ENCODE peak calls at places on chromosomes 4 and X, in ten cellular contexts. One of them, this sample, is unnamed.

GRCh38 chr4:168383510-168383909 is 65.0 kb upstream of the DDX60 start:
- DNase-seq in fibroblast of lung: no peak
- DNase-seq in Peyer's patch: no peak
- DNase-seq in CD4-positive, alpha-beta memory T cell: no peak
- DNase-seq in colonic mucosa: no peak
- DNase-seq in H1: no peak
- DNase-seq in OCI-LY7: no peak
- DNase-seq in WERI-Rb-1: no peak
- DNase-seq in SJSA1: no peak
- DNase-seq in uterus: no peak
- DNase-seq in this sample: no peak

GRCh38 chr4:166594326-166594946 is 639.9 kb downstream of the SPOCK3 start:
- DNase-seq in fibroblast of lung: peak; percentile 43
- DNase-seq in Peyer's patch: no peak
- DNase-seq in CD4-positive, alpha-beta memory T cell: no peak
- DNase-seq in colonic mucosa: peak; percentile 31
- DNase-seq in H1: peak; percentile 54
- DNase-seq in OCI-LY7: peak; percentile 0
- DNase-seq in WERI-Rb-1: peak; percentile 70
- DNase-seq in SJSA1: no peak
- DNase-seq in uterus: no peak
- DNase-seq in this sample: peak; percentile 63

GRCh38 chr4:110769578-110769977 is 146.7 kb upstream of the PITX2 start:
- DNase-seq in fibroblast of lung: no peak
- DNase-seq in Peyer's patch: no peak
- DNase-seq in CD4-positive, alpha-beta memory T cell: no peak
- DNase-seq in colonic mucosa: no peak
- DNase-seq in H1: no peak
- DNase-seq in OCI-LY7: no peak
- DNase-seq in WERI-Rb-1: no peak
- DNase-seq in SJSA1: no peak
- DNase-seq in uterus: no peak
- DNase-seq in this sample: no peak

GRCh38 chrX:75115707-75116413 is 40.2 kb downstream of the ABCB7 start:
- DNase-seq in fibroblast of lung: no peak
- DNase-seq in Peyer's patch: no peak
- DNase-seq in CD4-positive, alpha-beta memory T cell: no peak
- DNase-seq in colonic mucosa: no peak
- DNase-seq in H1: no peak
- DNase-seq in OCI-LY7: no peak
- DNase-seq in WERI-Rb-1: no peak
- DNase-seq in SJSA1: no peak
- DNase-seq in uterus: no peak
- DNase-seq in this sample: no peak

GRCh38 chrX:56766554-56767412 is 37.7 kb downstream of the NBDY start:
- DNase-seq in fibroblast of lung: peak; percentile 62
- DNase-seq in Peyer's patch: no peak
- DNase-seq in CD4-positive, alpha-beta memory T cell: peak; percentile 31
- DNase-seq in colonic mucosa: peak; percentile 33
- DNase-seq in H1: peak; percentile 6
- DNase-seq in OCI-LY7: no peak
- DNase-seq in WERI-Rb-1: no peak
- DNase-seq in SJSA1: no peak
- DNase-seq in uterus: no peak
- DNase-seq in this sample: no peak

GRCh38 chr4:169765845-169766244 is 8.1 kb upstream of the HPF1 start:
- DNase-seq in fibroblast of lung: no peak
- DNase-seq in Peyer's patch: no peak
- DNase-seq in CD4-positive, alpha-beta memory T cell: no peak
- DNase-seq in colonic mucosa: no peak
- DNase-seq in H1: peak; percentile 10
- DNase-seq in OCI-LY7: no peak
- DNase-seq in WERI-Rb-1: no peak
- DNase-seq in SJSA1: no peak
- DNase-seq in uterus: no peak
- DNase-seq in this sample: no peak

GRCh38 chr4:28435346-28435745 is 1574.7 kb downstream of the STIM2 start:
- DNase-seq in fibroblast of lung: no peak
- DNase-seq in Peyer's patch: no peak
- DNase-seq in CD4-positive, alpha-beta memory T cell: no peak
- DNase-seq in colonic mucosa: no peak
- DNase-seq in H1: no peak
- DNase-seq in OCI-LY7: no peak
- DNase-seq in WERI-Rb-1: no peak
- DNase-seq in SJSA1: no peak
- DNase-seq in uterus: no peak
- DNase-seq in this sample: no peak

GRCh38 chr4:15836362-15836761 is 58.2 kb downstream of the CD38 start:
- DNase-seq in fibroblast of lung: no peak
- DNase-seq in Peyer's patch: no peak
- DNase-seq in CD4-positive, alpha-beta memory T cell: no peak
- DNase-seq in colonic mucosa: no peak
- DNase-seq in H1: no peak
- DNase-seq in OCI-LY7: no peak
- DNase-seq in WERI-Rb-1: no peak
- DNase-seq in SJSA1: no peak
- DNase-seq in uterus: no peak
- DNase-seq in this sample: no peak

GRCh38 chr4:80811413-80811812 is 219.1 kb upstream of the BMP3 start:
- DNase-seq in fibroblast of lung: no peak
- DNase-seq in Peyer's patch: no peak
- DNase-seq in CD4-positive, alpha-beta memory T cell: no peak
- DNase-seq in colonic mucosa: no peak
- DNase-seq in H1: no peak
- DNase-seq in OCI-LY7: no peak
- DNase-seq in WERI-Rb-1: no peak
- DNase-seq in SJSA1: no peak
- DNase-seq in uterus: no peak
- DNase-seq in this sample: no peak

GRCh38 chr4:125388653-125389052 is 73.9 kb downstream of the FAT4 start:
- DNase-seq in fibroblast of lung: peak; percentile 86
- DNase-seq in Peyer's patch: no peak
- DNase-seq in CD4-positive, alpha-beta memory T cell: no peak
- DNase-seq in colonic mucosa: no peak
- DNase-seq in H1: no peak
- DNase-seq in OCI-LY7: no peak
- DNase-seq in WERI-Rb-1: no peak
- DNase-seq in SJSA1: peak; percentile 66
- DNase-seq in uterus: no peak
- DNase-seq in this sample: no peak

GRCh38 chrX:373641-374471 is 12.9 kb downstream of the PPP2R3B start:
- DNase-seq in fibroblast of lung: peak; percentile 56
- DNase-seq in Peyer's patch: no peak
- DNase-seq in CD4-positive, alpha-beta memory T cell: peak; percentile 12
- DNase-seq in colonic mucosa: no peak
- DNase-seq in H1: peak; percentile 85
- DNase-seq in OCI-LY7: peak; percentile 78
- DNase-seq in WERI-Rb-1: peak; percentile 66
- DNase-seq in SJSA1: no peak
- DNase-seq in uterus: no peak
- DNase-seq in this sample: no peak

GRCh38 chr4:36392916-36393315 is 111.5 kb downstream of the DTHD1 start:
- DNase-seq in fibroblast of lung: peak; percentile 7
- DNase-seq in Peyer's patch: no peak
- DNase-seq in CD4-positive, alpha-beta memory T cell: no peak
- DNase-seq in colonic mucosa: no peak
- DNase-seq in H1: no peak
- DNase-seq in OCI-LY7: no peak
- DNase-seq in WERI-Rb-1: no peak
- DNase-seq in SJSA1: no peak
- DNase-seq in uterus: no peak
- DNase-seq in this sample: no peak

DNA sequence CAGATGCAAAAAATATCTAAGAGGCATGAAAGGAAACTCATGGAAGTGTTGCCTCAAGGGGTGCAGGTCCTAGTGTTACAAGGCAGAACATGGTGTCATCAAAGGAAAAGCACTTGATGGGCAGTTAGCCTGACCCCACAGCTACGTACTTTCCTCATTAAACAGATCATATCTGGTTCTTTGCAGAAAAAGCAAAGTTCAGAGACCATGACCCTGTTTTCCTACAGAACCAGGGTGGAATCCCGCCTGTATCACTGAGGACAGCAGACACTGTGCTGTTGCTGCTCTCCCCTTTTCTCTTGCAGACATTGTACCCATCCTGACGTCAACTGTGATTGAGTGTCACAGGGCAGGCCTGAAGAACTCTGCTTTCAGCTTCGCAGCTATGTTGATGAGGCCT is 91.7 kb downstream of the RFC1 start:
- DNase-seq in fibroblast of lung: no peak
- DNase-seq in Peyer's patch: no peak
- DNase-seq in CD4-positive, alpha-beta memory T cell: no peak
- DNase-seq in colonic mucosa: no peak
- DNase-seq in H1: no peak
- DNase-seq in OCI-LY7: no peak
- DNase-seq in WERI-Rb-1: no peak
- DNase-seq in SJSA1: no peak
- DNase-seq in uterus: no peak
- DNase-seq in this sample: no peak
- H3K36me3 ChIP-seq in fibroblast of lung: no peaks in the 10 kb centered on the region
- H3K36me3 ChIP-seq in Peyer's patch: no peaks in the 10 kb centered on the region
- H3K36me3 ChIP-seq in CD4-positive, alpha-beta memory T cell: no peaks in the 10 kb centered on the region
- H3K36me3 ChIP-seq in colonic mucosa: no peaks in the 10 kb centered on the region
- H3K36me3 ChIP-seq in H1: peaks cover 7% of the 10 kb centered on the region
- H3K36me3 ChIP-seq in OCI-LY7: peaks cover 68% of the 10 kb centered on the region
- H3K36me3 ChIP-seq in WERI-Rb-1: peaks cover 48% of the 10 kb centered on the region
- H3K36me3 ChIP-seq in SJSA1: no peaks in the 10 kb centered on the region
- H3K36me3 ChIP-seq in uterus: no peaks in the 10 kb centered on the region
- H3K36me3 ChIP-seq in this sample: no peaks in the 10 kb centered on the region

DNA sequence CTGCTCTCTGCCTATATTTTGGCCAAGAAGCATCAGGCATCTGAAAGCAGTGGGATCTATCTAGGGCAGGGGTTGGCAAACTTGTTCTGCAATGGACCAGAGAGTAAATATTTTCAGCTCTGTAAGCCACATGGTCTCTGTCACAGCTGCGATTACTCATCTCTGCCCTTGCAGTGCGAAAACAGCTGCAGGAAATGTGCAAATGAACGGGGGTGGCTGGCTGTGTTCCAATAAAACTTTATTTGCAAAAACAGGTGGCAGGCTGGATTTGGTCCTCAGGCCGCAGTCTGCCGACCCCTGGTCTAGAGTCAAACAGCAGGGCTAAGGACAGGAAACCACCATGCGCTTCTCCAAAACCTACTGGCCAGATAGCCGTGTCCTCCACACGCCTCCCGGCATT is 48.6 kb downstream of the ACOX3 start:
- DNase-seq in fibroblast of lung: peak; percentile 87
- DNase-seq in Peyer's patch: no peak
- DNase-seq in CD4-positive, alpha-beta memory T cell: no peak
- DNase-seq in colonic mucosa: peak; percentile 53
- DNase-seq in H1: no peak
- DNase-seq in OCI-LY7: peak; percentile 89
- DNase-seq in WERI-Rb-1: no peak
- DNase-seq in SJSA1: peak; percentile 16
- DNase-seq in uterus: peak; percentile 61
- DNase-seq in this sample: no peak
- H3K27ac ChIP-seq in fibroblast of lung: peak overlapping the region; percentile 10
- H3K27ac ChIP-seq in Peyer's patch: no peak overlapping the region
- H3K27ac ChIP-seq in CD4-positive, alpha-beta memory T cell: no peak overlapping the region
- H3K27ac ChIP-seq in colonic mucosa: peak overlapping the region; percentile 13
- H3K27ac ChIP-seq in H1: no peak overlapping the region
- H3K27ac ChIP-seq in OCI-LY7: peak overlapping the region; percentile 79
- H3K27ac ChIP-seq in WERI-Rb-1: no peak overlapping the region
- H3K27ac ChIP-seq in SJSA1: no peak overlapping the region
- H3K27ac ChIP-seq in uterus: peak overlapping the region; percentile 77
- H3K27ac ChIP-seq in this sample: no peak overlapping the region

GRCh38 chr4:3134201-3134600 is 59.7 kb downstream of the HTT start:
- DNase-seq in fibroblast of lung: no peak
- DNase-seq in Peyer's patch: no peak
- DNase-seq in CD4-positive, alpha-beta memory T cell: no peak
- DNase-seq in colonic mucosa: no peak
- DNase-seq in H1: no peak
- DNase-seq in OCI-LY7: no peak
- DNase-seq in WERI-Rb-1: no peak
- DNase-seq in SJSA1: no peak
- DNase-seq in uterus: no peak
- DNase-seq in this sample: no peak

GRCh38 chr4:3128058-3128457 is 53.6 kb downstream of the HTT start:
- DNase-seq in fibroblast of lung: no peak
- DNase-seq in Peyer's patch: no peak
- DNase-seq in CD4-positive, alpha-beta memory T cell: no peak
- DNase-seq in colonic mucosa: no peak
- DNase-seq in H1: no peak
- DNase-seq in OCI-LY7: no peak
- DNase-seq in WERI-Rb-1: peak; percentile 61
- DNase-seq in SJSA1: no peak
- DNase-seq in uterus: no peak
- DNase-seq in this sample: no peak

GRCh38 chr4:3128976-3129375 is 54.5 kb downstream of the HTT start:
- DNase-seq in fibroblast of lung: peak; percentile 39
- DNase-seq in Peyer's patch: no peak
- DNase-seq in CD4-positive, alpha-beta memory T cell: no peak
- DNase-seq in colonic mucosa: no peak
- DNase-seq in H1: no peak
- DNase-seq in OCI-LY7: no peak
- DNase-seq in WERI-Rb-1: no peak
- DNase-seq in SJSA1: no peak
- DNase-seq in uterus: no peak
- DNase-seq in this sample: no peak

GRCh38 chr4:3127129-3127528 is 52.6 kb downstream of the HTT start:
- DNase-seq in fibroblast of lung: no peak
- DNase-seq in Peyer's patch: no peak
- DNase-seq in CD4-positive, alpha-beta memory T cell: no peak
- DNase-seq in colonic mucosa: no peak
- DNase-seq in H1: no peak
- DNase-seq in OCI-LY7: no peak
- DNase-seq in WERI-Rb-1: no peak
- DNase-seq in SJSA1: no peak
- DNase-seq in uterus: no peak
- DNase-seq in this sample: no peak

DNA sequence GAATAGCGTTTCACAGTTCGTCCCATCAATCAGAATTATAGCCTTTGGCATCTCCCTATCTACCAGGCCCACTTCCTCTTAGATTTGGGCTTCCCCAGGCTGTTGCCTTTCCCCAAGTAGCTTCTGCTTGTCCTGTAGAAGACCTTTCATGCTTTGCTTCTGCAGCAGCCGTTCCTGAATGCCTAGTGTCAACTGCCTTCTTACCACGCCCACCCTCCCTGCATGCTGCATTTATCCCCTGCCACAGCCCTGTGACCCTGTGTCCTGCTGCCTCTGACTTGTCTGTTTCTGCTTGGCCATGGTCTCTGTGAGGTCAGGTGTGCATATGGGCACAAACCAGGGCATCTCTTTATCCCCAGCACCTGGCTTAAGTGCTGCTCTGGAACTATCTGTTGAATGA is 56.3 kb downstream of the HTT start:
- DNase-seq in fibroblast of lung: no peak
- DNase-seq in Peyer's patch: no peak
- DNase-seq in CD4-positive, alpha-beta memory T cell: no peak
- DNase-seq in colonic mucosa: no peak
- DNase-seq in H1: no peak
- DNase-seq in OCI-LY7: no peak
- DNase-seq in WERI-Rb-1: no peak
- DNase-seq in SJSA1: no peak
- DNase-seq in uterus: no peak
- DNase-seq in this sample: no peak
- H3K36me3 ChIP-seq in fibroblast of lung: peaks cover 18% of the 10 kb centered on the region
- H3K36me3 ChIP-seq in Peyer's patch: no peaks in the 10 kb centered on the region
- H3K36me3 ChIP-seq in CD4-positive, alpha-beta memory T cell: peaks cover 85% of the 10 kb centered on the region
- H3K36me3 ChIP-seq in colonic mucosa: no peaks in the 10 kb centered on the region
- H3K36me3 ChIP-seq in H1: peaks cover 62% of the 10 kb centered on the region
- H3K36me3 ChIP-seq in OCI-LY7: peaks cover 97% of the 10 kb centered on the region
- H3K36me3 ChIP-seq in WERI-Rb-1: peaks cover 82% of the 10 kb centered on the region
- H3K36me3 ChIP-seq in SJSA1: peaks cover 13% of the 10 kb centered on the region
- H3K36me3 ChIP-seq in uterus: no peaks in the 10 kb centered on the region
- H3K36me3 ChIP-seq in this sample: peaks cover 20% of the 10 kb centered on the region

GRCh38 chr4:38133711-38134480 is 173.7 kb downstream of the PTTG2 start:
- DNase-seq in fibroblast of lung: no peak
- DNase-seq in Peyer's patch: no peak
- DNase-seq in CD4-positive, alpha-beta memory T cell: no peak
- DNase-seq in colonic mucosa: no peak
- DNase-seq in H1: no peak
- DNase-seq in OCI-LY7: no peak
- DNase-seq in WERI-Rb-1: no peak
- DNase-seq in SJSA1: no peak
- DNase-seq in uterus: no peak
- DNase-seq in this sample: peak; percentile 77
- H3K27ac ChIP-seq in fibroblast of lung: no peak overlapping the region
- H3K27ac ChIP-seq in Peyer's patch: peak overlapping the region; percentile 71
- H3K27ac ChIP-seq in CD4-positive, alpha-beta memory T cell: no peak overlapping the region
- H3K27ac ChIP-seq in colonic mucosa: peak overlapping the region; percentile 77
- H3K27ac ChIP-seq in H1: no peak overlapping the region
- H3K27ac ChIP-seq in OCI-LY7: no peak overlapping the region
- H3K27ac ChIP-seq in WERI-Rb-1: no peak overlapping the region
- H3K27ac ChIP-seq in SJSA1: no peak overlapping the region
- H3K27ac ChIP-seq in uterus: peak overlapping the region; percentile 83
- H3K27ac ChIP-seq in this sample: peak overlapping the region; percentile 78